ENCODE peak calls at places on chromosomes 5 and 9, in seven cellular contexts. One of them, this sample, is unnamed.

GRCh38 chr5:169426674-169427250 is 125.8 kb upstream of the SLIT3 start:
- DNase-seq in mammary epithelial cell: no peak
- DNase-seq in heart right ventricle: no peak
- DNase-seq in retinal pigment epithelial cell: no peak
- DNase-seq in astrocyte of the spinal cord: no peak
- DNase-seq in fibroblast of mammary gland: no peak
- DNase-seq in vagina: no peak
- DNase-seq in this sample: no peak

GRCh38 chr9:112056986-112057385 is 118.1 kb downstream of the SUSD1 start:
- DNase-seq in mammary epithelial cell: no peak
- DNase-seq in retinal pigment epithelial cell: no peak
- DNase-seq in astrocyte of the spinal cord: no peak
- DNase-seq in fibroblast of mammary gland: peak
- DNase-seq in vagina: no peak
- DNase-seq in heart right ventricle: no peak
- DNase-seq in this sample: no peak

GRCh38 chr9:14051459-14051858 is 262.5 kb downstream of the NFIB start:
- DNase-seq in heart right ventricle: no peak
- DNase-seq in retinal pigment epithelial cell: no peak
- DNase-seq in fibroblast of mammary gland: peak
- DNase-seq in mammary epithelial cell: peak
- DNase-seq in astrocyte of the spinal cord: peak
- DNase-seq in vagina: no peak
- DNase-seq in this sample: no peak

GRCh38 chr5:172909931-172910502 is 49.2 kb upstream of the RPL26L1 start:
- DNase-seq in fibroblast of mammary gland: peak
- DNase-seq in vagina: no peak
- DNase-seq in heart right ventricle: no peak
- DNase-seq in retinal pigment epithelial cell: no peak
- DNase-seq in astrocyte of the spinal cord: peak
- DNase-seq in mammary epithelial cell: no peak
- DNase-seq in this sample: peak

GRCh38 chr9:134778841-134779411 is 101.7 kb upstream of the FCN2 start:
- DNase-seq in retinal pigment epithelial cell: no peak
- DNase-seq in fibroblast of mammary gland: peak
- DNase-seq in mammary epithelial cell: peak
- DNase-seq in vagina: no peak
- DNase-seq in astrocyte of the spinal cord: peak
- DNase-seq in heart right ventricle: peak
- DNase-seq in this sample: no peak

GRCh38 chr5:136033848-136034247 is 5.1 kb downstream of the TGFBI start:
- DNase-seq in mammary epithelial cell: peak
- DNase-seq in heart right ventricle: no peak
- DNase-seq in vagina: no peak
- DNase-seq in retinal pigment epithelial cell: no peak
- DNase-seq in astrocyte of the spinal cord: no peak
- DNase-seq in fibroblast of mammary gland: no peak
- DNase-seq in this sample: no peak

GRCh38 chr5:82147860-82148573 is 130.1 kb downstream of the RPS23 start:
- DNase-seq in retinal pigment epithelial cell: no peak
- DNase-seq in astrocyte of the spinal cord: peak
- DNase-seq in mammary epithelial cell: peak
- DNase-seq in heart right ventricle: no peak
- DNase-seq in fibroblast of mammary gland: peak
- DNase-seq in vagina: no peak
- DNase-seq in this sample: no peak

GRCh38 chr9:79382044-79382443 is 189.7 kb upstream of the TLE4 start:
- DNase-seq in retinal pigment epithelial cell: no peak
- DNase-seq in heart right ventricle: no peak
- DNase-seq in fibroblast of mammary gland: no peak
- DNase-seq in mammary epithelial cell: no peak
- DNase-seq in astrocyte of the spinal cord: no peak
- DNase-seq in vagina: no peak
- DNase-seq in this sample: no peak

GRCh38 chr9:81823672-81824554 is 104.3 kb upstream of the SPATA31D4 start:
- DNase-seq in heart right ventricle: no peak
- DNase-seq in retinal pigment epithelial cell: no peak
- DNase-seq in astrocyte of the spinal cord: no peak
- DNase-seq in mammary epithelial cell: no peak
- DNase-seq in fibroblast of mammary gland: no peak
- DNase-seq in vagina: no peak
- DNase-seq in this sample: no peak

GRCh38 chr9:99749641-99750040 is 72.0 kb upstream of the NR4A3 start:
- DNase-seq in astrocyte of the spinal cord: no peak
- DNase-seq in fibroblast of mammary gland: no peak
- DNase-seq in retinal pigment epithelial cell: no peak
- DNase-seq in vagina: no peak
- DNase-seq in heart right ventricle: no peak
- DNase-seq in mammary epithelial cell: peak
- DNase-seq in this sample: no peak

GRCh38 chr5:140178082-140178410 is 3.1 kb downstream of the CYSTM1 start:
- DNase-seq in mammary epithelial cell: no peak
- DNase-seq in fibroblast of mammary gland: no peak
- DNase-seq in heart right ventricle: no peak
- DNase-seq in vagina: no peak
- DNase-seq in astrocyte of the spinal cord: no peak
- DNase-seq in retinal pigment epithelial cell: no peak
- DNase-seq in this sample: no peak

GRCh38 chr9:90432951-90433350 is 209.7 kb downstream of the DIRAS2 start:
- DNase-seq in retinal pigment epithelial cell: no peak
- DNase-seq in astrocyte of the spinal cord: no peak
- DNase-seq in vagina: no peak
- DNase-seq in heart right ventricle: no peak
- DNase-seq in mammary epithelial cell: no peak
- DNase-seq in fibroblast of mammary gland: no peak
- DNase-seq in this sample: no peak

GRCh38 chr9:23153058-23153457 is 673.0 kb downstream of the ELAVL2 start:
- DNase-seq in mammary epithelial cell: no peak
- DNase-seq in astrocyte of the spinal cord: no peak
- DNase-seq in heart right ventricle: no peak
- DNase-seq in fibroblast of mammary gland: no peak
- DNase-seq in retinal pigment epithelial cell: no peak
- DNase-seq in vagina: no peak
- DNase-seq in this sample: no peak

GRCh38 chr9:126777733-126778132 is 27.1 kb upstream of the ZBTB43 start:
- DNase-seq in astrocyte of the spinal cord: no peak
- DNase-seq in heart right ventricle: no peak
- DNase-seq in mammary epithelial cell: peak
- DNase-seq in vagina: no peak
- DNase-seq in retinal pigment epithelial cell: no peak
- DNase-seq in fibroblast of mammary gland: no peak
- DNase-seq in this sample: no peak

GRCh38 chr5:132681983-132682382 is 8.2 kb downstream of the IL4 start:
- DNase-seq in astrocyte of the spinal cord: no peak
- DNase-seq in heart right ventricle: no peak
- DNase-seq in fibroblast of mammary gland: no peak
- DNase-seq in retinal pigment epithelial cell: no peak
- DNase-seq in vagina: peak
- DNase-seq in mammary epithelial cell: no peak
- DNase-seq in this sample: no peak

GRCh38 chr5:81825237-81825636 is 74.3 kb upstream of the SSBP2 start:
- DNase-seq in vagina: no peak
- DNase-seq in astrocyte of the spinal cord: peak
- DNase-seq in mammary epithelial cell: peak
- DNase-seq in heart right ventricle: peak
- DNase-seq in fibroblast of mammary gland: peak
- DNase-seq in retinal pigment epithelial cell: peak
- DNase-seq in this sample: peak

GRCh38 chr9:112719292-112719691 is 1.4 kb upstream of the INIP start:
- DNase-seq in vagina: no peak
- DNase-seq in retinal pigment epithelial cell: no peak
- DNase-seq in fibroblast of mammary gland: peak
- DNase-seq in astrocyte of the spinal cord: no peak
- DNase-seq in mammary epithelial cell: no peak
- DNase-seq in heart right ventricle: no peak
- DNase-seq in this sample: no peak

GRCh38 chr5:74452851-74453250 is 187.7 kb downstream of the ENC1 start:
- DNase-seq in mammary epithelial cell: no peak
- DNase-seq in retinal pigment epithelial cell: no peak
- DNase-seq in vagina: no peak
- DNase-seq in astrocyte of the spinal cord: no peak
- DNase-seq in heart right ventricle: no peak
- DNase-seq in fibroblast of mammary gland: no peak
- DNase-seq in this sample: no peak

DNA sequence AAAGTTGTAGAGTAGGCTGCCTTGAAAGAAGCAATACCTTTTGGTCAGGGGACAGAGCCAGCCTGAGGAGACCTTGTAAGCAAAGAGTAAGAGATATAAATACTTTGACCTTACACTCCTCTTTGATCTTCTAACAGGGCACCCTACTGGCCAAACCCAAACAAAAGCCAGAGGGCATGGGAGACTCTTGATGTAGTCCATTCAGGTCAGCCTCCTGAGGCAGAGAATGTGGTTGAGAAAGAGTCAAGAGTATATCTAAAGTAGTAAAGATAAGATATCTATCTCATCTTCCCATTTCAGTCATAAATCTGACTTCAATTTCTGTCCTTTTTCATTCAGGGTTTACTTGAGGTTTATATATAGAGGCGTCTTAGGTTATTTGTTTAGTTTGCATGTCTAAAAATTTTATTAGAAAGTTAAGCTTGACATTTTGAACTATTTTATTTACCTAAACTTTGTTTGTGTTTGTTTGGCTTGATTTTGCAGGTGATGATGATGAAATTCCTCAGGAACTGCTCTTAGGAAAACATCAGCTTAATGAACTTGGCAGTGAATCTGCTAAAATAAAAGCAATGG is 125.7 kb downstream of the NIPBL start:
- DNase-seq in mammary epithelial cell: no peak
- DNase-seq in fibroblast of mammary gland: no peak
- DNase-seq in astrocyte of the spinal cord: no peak
- DNase-seq in retinal pigment epithelial cell: no peak
- DNase-seq in vagina: no peak
- DNase-seq in heart right ventricle: no peak
- DNase-seq in this sample: no peak
- H3K4me3 ChIP-seq in mammary epithelial cell: no peak
- H3K4me3 ChIP-seq in fibroblast of mammary gland: no peak
- H3K4me3 ChIP-seq in astrocyte of the spinal cord: no peak
- H3K4me3 ChIP-seq in retinal pigment epithelial cell: no peak
- H3K4me3 ChIP-seq in vagina: no peak
- H3K4me3 ChIP-seq in heart right ventricle: no peak
- H3K4me3 ChIP-seq in this sample: no peak

DNA sequence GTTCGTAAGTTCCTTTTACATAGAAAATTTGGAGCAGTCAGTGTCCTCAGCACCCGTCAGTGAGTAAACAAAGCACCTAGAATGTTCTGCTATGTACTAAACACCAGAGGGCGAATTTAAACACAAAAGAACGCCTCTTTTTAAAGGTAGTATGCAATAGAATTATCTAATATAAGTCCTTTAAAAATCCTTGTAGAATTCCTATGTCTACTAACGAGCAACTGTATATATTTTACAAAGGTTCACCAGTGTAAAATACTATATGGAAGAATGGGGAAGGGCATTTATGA is 499 bp upstream of the TMEM232 start:
- DNase-seq in fibroblast of mammary gland: peak
- DNase-seq in heart right ventricle: no peak
- DNase-seq in astrocyte of the spinal cord: no peak
- DNase-seq in retinal pigment epithelial cell: no peak
- DNase-seq in mammary epithelial cell: peak
- DNase-seq in vagina: no peak
- DNase-seq in this sample: no peak
- TF ChIP-seq CTCF in fibroblast of mammary gland: peak
- TF ChIP-seq CTCF in heart right ventricle: peak
- TF ChIP-seq CTCF in astrocyte of the spinal cord: peak
- TF ChIP-seq CTCF in retinal pigment epithelial cell: peak
- TF ChIP-seq CTCF in mammary epithelial cell: no peak
- TF ChIP-seq CTCF in vagina: no peak
- TF ChIP-seq CTCF in this sample: peak

GRCh38 chr9:110919609-110920008 is 118.7 kb downstream of the LPAR1 start:
- DNase-seq in heart right ventricle: no peak
- DNase-seq in mammary epithelial cell: peak
- DNase-seq in retinal pigment epithelial cell: no peak
- DNase-seq in fibroblast of mammary gland: peak
- DNase-seq in vagina: no peak
- DNase-seq in astrocyte of the spinal cord: peak
- DNase-seq in this sample: peak
- H3K4me3 ChIP-seq in heart right ventricle: no peak
- H3K4me3 ChIP-seq in mammary epithelial cell: no peak
- H3K4me3 ChIP-seq in retinal pigment epithelial cell: no peak
- H3K4me3 ChIP-seq in fibroblast of mammary gland: no peak
- H3K4me3 ChIP-seq in vagina: no peak
- H3K4me3 ChIP-seq in astrocyte of the spinal cord: no peak
- H3K4me3 ChIP-seq in this sample: no peak

GRCh38 chr5:153974813-153975163 is 63.9 kb downstream of the FAM114A2 start:
- DNase-seq in mammary epithelial cell: no peak
- DNase-seq in heart right ventricle: no peak
- DNase-seq in retinal pigment epithelial cell: no peak
- DNase-seq in astrocyte of the spinal cord: no peak
- DNase-seq in vagina: no peak
- DNase-seq in fibroblast of mammary gland: no peak
- DNase-seq in this sample: no peak
- TF ChIP-seq CTCF in mammary epithelial cell: no peak
- TF ChIP-seq CTCF in heart right ventricle: no peak
- TF ChIP-seq CTCF in retinal pigment epithelial cell: no peak
- TF ChIP-seq CTCF in astrocyte of the spinal cord: no peak
- TF ChIP-seq CTCF in vagina: no peak
- TF ChIP-seq CTCF in fibroblast of mammary gland: no peak
- TF ChIP-seq CTCF in this sample: no peak

GRCh38 chr5:11104543-11105151 is 343.6 kb upstream of the DAP start:
- DNase-seq in retinal pigment epithelial cell: no peak
- DNase-seq in fibroblast of mammary gland: no peak
- DNase-seq in heart right ventricle: no peak
- DNase-seq in vagina: no peak
- DNase-seq in astrocyte of the spinal cord: no peak
- DNase-seq in mammary epithelial cell: no peak
- DNase-seq in this sample: no peak
- H3K4me3 ChIP-seq in retinal pigment epithelial cell: no peak
- H3K4me3 ChIP-seq in fibroblast of mammary gland: no peak
- H3K4me3 ChIP-seq in heart right ventricle: no peak
- H3K4me3 ChIP-seq in vagina: no peak
- H3K4me3 ChIP-seq in astrocyte of the spinal cord: no peak
- H3K4me3 ChIP-seq in mammary epithelial cell: no peak
- H3K4me3 ChIP-seq in this sample: no peak

GRCh38 chr5:131164161-131164930 is 710 bp downstream of the HINT1 start:
- DNase-seq in mammary epithelial cell: peak
- DNase-seq in fibroblast of mammary gland: peak
- DNase-seq in astrocyte of the spinal cord: peak
- DNase-seq in heart right ventricle: peak
- DNase-seq in vagina: no peak
- DNase-seq in retinal pigment epithelial cell: peak
- DNase-seq in this sample: no peak
- TF ChIP-seq CTCF in mammary epithelial cell: peak
- TF ChIP-seq CTCF in fibroblast of mammary gland: no peak
- TF ChIP-seq CTCF in astrocyte of the spinal cord: no peak
- TF ChIP-seq CTCF in heart right ventricle: no peak
- TF ChIP-seq CTCF in vagina: no peak
- TF ChIP-seq CTCF in retinal pigment epithelial cell: peak
- TF ChIP-seq CTCF in this sample: no peak

GRCh38 chr5:64505769-64506566 is at the start of gene RGS7BP:
- DNase-seq in vagina: no peak
- DNase-seq in fibroblast of mammary gland: peak
- DNase-seq in heart right ventricle: peak
- DNase-seq in astrocyte of the spinal cord: peak
- DNase-seq in mammary epithelial cell: peak
- DNase-seq in retinal pigment epithelial cell: no peak
- DNase-seq in this sample: no peak
- H3K4me3 ChIP-seq in vagina: peak
- H3K4me3 ChIP-seq in fibroblast of mammary gland: peak
- H3K4me3 ChIP-seq in heart right ventricle: peak
- H3K4me3 ChIP-seq in astrocyte of the spinal cord: peak
- H3K4me3 ChIP-seq in mammary epithelial cell: peak
- H3K4me3 ChIP-seq in retinal pigment epithelial cell: peak
- H3K4me3 ChIP-seq in this sample: peak

This sample was measured in epithelial cell of proximal tubule.